ENCODE peak calls at places on chromosomes 13 and 19, in eight cellular contexts. Y is body of pancreas, T is AG09309, A is endodermal cell, I is upper lobe of right lung, K is AG04449, W is foreskin fibroblast, M is Panc1. C is an unnamed sample.

GRCh38 chr13:77810430-77810829 is 108.2 kb downstream of the EDNRB start:
- DNase-seq in Y (no peak), T (no peak), A (no peak), I (no peak), K (no peak), W (peak; percentile 11), M (no peak), C (no peak)

GRCh38 chr19:5289060-5289990 is 51.3 kb downstream of the PTPRS start:
- DNase-seq in Y (no peak), T (no peak), A (peak; percentile 57), I (no peak), K (no peak), W (no peak), M (no peak), C (no peak)

GRCh38 chr19:47544476-47544875 is 28.5 kb downstream of the ZNF541 start:
- DNase-seq in Y (no peak), T (no peak), A (no peak), I (peak; percentile 57), K (no peak), W (no peak), M (no peak), C (no peak)

GRCh38 chr19:14203258-14203657 is 2.7 kb downstream of the ADGRL1 start:
- DNase-seq in Y (no peak), T (no peak), A (no peak), I (no peak), K (no peak), W (no peak), M (no peak), C (no peak)

GRCh38 chr13:106529415-106530208 is 5.8 kb downstream of the EFNB2 start:
- DNase-seq in Y (no peak), T (no peak), A (no peak), I (no peak), K (no peak), W (no peak), M (no peak), C (no peak)

GRCh38 chr19:33279430-33280350 is 22.6 kb downstream of the CEBPA start:
- DNase-seq in Y (no peak), T (no peak), A (no peak), I (no peak), K (no peak), W (no peak), M (no peak), C (no peak)

GRCh38 chr19:11195169-11195568 is 2.2 kb downstream of the KANK2 start:
- DNase-seq in Y (no peak), T (no peak), A (no peak), I (no peak), K (no peak), W (peak; percentile 70), M (no peak), C (no peak)

GRCh38 chr13:21557995-21558394 is 46.0 kb downstream of the MICU2 start:
- DNase-seq in Y (no peak), T (no peak), A (peak; percentile 68), I (no peak), K (no peak), W (peak; percentile 6), M (no peak), C (no peak)

GRCh38 chr13:31638577-31638976 is 100.7 kb upstream of the RXFP2 start:
- DNase-seq in Y (no peak), T (peak; percentile 54), A (no peak), I (no peak), K (no peak), W (peak; percentile 93), M (no peak), C (peak; percentile 54)

GRCh38 chr13:28423010-28423409 is 71.9 kb downstream of the FLT1 start:
- DNase-seq in Y (peak; percentile 7), T (no peak), A (no peak), I (peak; percentile 77), K (no peak), W (no peak), M (no peak), C (no peak)

GRCh38 chr13:36069881-36070366 is 61.3 kb downstream of the DCLK1 start:
- DNase-seq in Y (peak; percentile 6), T (peak; percentile 34), A (no peak), I (no peak), K (no peak), W (peak; percentile 8), M (no peak), C (no peak)

GRCh38 chr13:40665061-40665753 is 1.2 kb downstream of the FOXO1 start:
- DNase-seq in Y (peak; percentile 53), T (no peak), A (peak; percentile 77), I (peak; percentile 80), K (no peak), W (peak; percentile 50), M (no peak), C (no peak)

GRCh38 chr13:84641491-84641890 is 759.2 kb upstream of the SLITRK1 start:
- DNase-seq in Y (no peak), T (no peak), A (no peak), I (no peak), K (no peak), W (peak; percentile 23), M (no peak), C (no peak)

GRCh38 chr19:3257071-3257470 is 32.6 kb downstream of the CELF5 start:
- DNase-seq in Y (no peak), T (no peak), A (no peak), I (no peak), K (no peak), W (no peak), M (no peak), C (no peak)

GRCh38 chr19:7698583-7698982 is 3.3 kb downstream of the FCER2 start:
- DNase-seq in Y (no peak), T (no peak), A (no peak), I (no peak), K (no peak), W (no peak), M (no peak), C (no peak)

GRCh38 chr19:46661735-46662592 is 982 bp upstream of the DACT3 start:
- DNase-seq in Y (peak; percentile 87), T (peak; percentile 71), A (peak; percentile 93), I (peak; percentile 90), K (no peak), W (peak; percentile 96), M (peak; percentile 69), C (peak; percentile 67)

GRCh38 chr19:14677464-14677863 is 2.8 kb upstream of the ADGRE3 start:
- DNase-seq in Y (no peak), T (no peak), A (no peak), I (no peak), K (no peak), W (no peak), M (no peak), C (no peak)

GRCh38 chr13:33289966-33290365 is 4.4 kb upstream of the STARD13 start:
- DNase-seq in Y (no peak), T (no peak), A (no peak), I (no peak), K (no peak), W (no peak), M (no peak), C (no peak)

GRCh38 chr13:20435616-20436368 is 89.9 kb downstream of the CRYL1 start:
- DNase-seq in Y (no peak), T (no peak), A (no peak), I (no peak), K (no peak), W (no peak), M (no peak), C (no peak)

GRCh38 chr13:87810920-87811344 is 139.8 kb downstream of the SLITRK5 start:
- DNase-seq in Y (peak; percentile 5), T (no peak), A (no peak), I (peak; percentile 39), K (no peak), W (no peak), M (no peak), C (no peak)

GRCh38 chr13:41058229-41059070 is 2.9 kb upstream of the WBP4 start:
- DNase-seq in Y (peak; percentile 42), T (no peak), A (no peak), I (no peak), K (no peak), W (no peak), M (no peak), C (no peak)

GRCh38 chr13:75685239-75685697 is 49.1 kb downstream of the LMO7 start:
- DNase-seq in Y (no peak), T (peak; percentile 56), A (peak; percentile 65), I (no peak), K (peak; percentile 84), W (peak; percentile 92), M (no peak), C (peak; percentile 64)

GRCh38 chr13:40208517-40208916 is 457.9 kb downstream of the FOXO1 start:
- DNase-seq in Y (no peak), T (no peak), A (no peak), I (no peak), K (no peak), W (no peak), M (no peak), C (no peak)

GRCh38 chr13:99087130-99087953 is 109.5 kb upstream of the DOCK9 start:
- DNase-seq in Y (peak; percentile 93), T (peak; percentile 27), A (peak; percentile 98), I (peak; percentile 96), K (no peak), W (peak; percentile 95), M (peak; percentile 30), C (peak; percentile 30)
- TF ChIP-seq CTCF in Y (peak; percentile 38), T (peak; percentile 37), A (peak; percentile 70), I (peak; percentile 40), K (peak; percentile 31), W (peak; percentile 20), M (no peak), C (no peak)

GRCh38 chr13:93766719-93767118 is 540.1 kb downstream of the GPC6 start:
- DNase-seq in Y (no peak), T (no peak), A (no peak), I (no peak), K (no peak), W (no peak), M (no peak), C (no peak)
- H3K4me3 ChIP-seq in Y (no peak overlapping the region), T (no peak overlapping the region), A (no peak overlapping the region), I (no peak overlapping the region), K (no peak overlapping the region), W (no peak overlapping the region), M (no peak overlapping the region), C (no peak overlapping the region)

GRCh38 chr13:29454931-29455481 is 140.5 kb downstream of the SLC7A1 start:
- DNase-seq in Y (peak; percentile 15), T (no peak), A (peak; percentile 62), I (no peak), K (no peak), W (peak; percentile 20), M (no peak), C (no peak)
- TF ChIP-seq CTCF in Y (peak; percentile 21), T (peak; percentile 27), A (peak; percentile 72), I (peak; percentile 29), K (peak; percentile 10), W (peak; percentile 21), M (peak; percentile 46), C (peak; percentile 52)

DNA sequence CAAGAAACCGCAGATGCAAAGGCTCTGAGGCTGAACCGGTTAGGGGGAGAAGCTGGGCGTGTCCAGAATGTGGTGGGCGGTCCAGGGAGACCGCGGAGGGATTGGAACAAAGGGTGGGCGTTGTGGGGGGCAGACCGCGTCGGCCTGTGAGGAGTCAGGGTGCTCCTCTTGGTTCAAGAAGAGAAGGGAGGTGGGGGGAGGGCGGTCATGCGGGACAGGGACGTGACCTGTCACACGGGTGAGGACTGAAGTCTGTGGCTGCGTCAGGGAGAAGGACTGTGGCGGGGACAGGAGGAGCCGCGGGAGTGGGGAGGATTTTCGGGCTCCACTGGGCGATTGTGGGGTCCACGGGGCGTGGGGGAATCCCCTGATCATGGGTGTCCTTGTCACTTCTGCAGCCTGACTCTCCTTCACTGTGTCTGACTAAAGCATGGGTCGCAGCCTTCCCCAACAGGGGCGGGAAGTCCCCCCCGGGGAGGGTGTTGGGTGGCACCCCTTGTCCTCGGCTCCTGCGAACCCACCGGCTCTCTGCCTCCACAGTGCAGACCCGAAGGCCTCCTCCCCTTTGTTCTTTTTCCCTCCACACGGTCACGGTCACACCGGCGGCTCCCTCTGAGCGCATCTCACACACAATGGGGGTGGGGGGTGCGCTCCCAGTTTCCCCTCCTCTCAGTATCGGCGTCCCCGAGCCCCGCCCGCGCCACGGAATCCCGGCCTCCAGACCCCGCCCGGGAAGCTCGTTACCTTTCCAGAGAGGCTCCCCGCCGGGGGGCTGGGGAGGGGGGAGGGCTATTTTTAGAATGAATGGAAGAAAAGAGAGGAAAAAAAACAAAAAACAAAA is 16.4 kb upstream of the KCNN1 start:
- DNase-seq in Y (no peak), T (no peak), A (peak; percentile 71), I (no peak), K (no peak), W (no peak), M (no peak), C (no peak)
- H3K4me3 ChIP-seq in Y (no peak overlapping the region), T (no peak overlapping the region), A (peak overlapping the region; percentile 74), I (no peak overlapping the region), K (no peak overlapping the region), W (no peak overlapping the region), M (peak overlapping the region; percentile 21), C (no peak overlapping the region)